ENCODE peak calls at places on chromosomes 2 and 18, in nine cellular contexts. S is AG09309, K is tibial nerve, I is cardiac fibroblast, X is AG04450, N is astrocyte, Q is spleen, Z is fibroblast of the aortic adventitia, Y is coronary artery. H is an unnamed sample.

GRCh38 chr2:101697794-101698418 is 399 bp downstream of the MAP4K4 start:
- DNase-seq in Z (no peak), S (no peak), K (no peak), Q (peak), Y (no peak), N (no peak), I (no peak), X (no peak), H (no peak)

GRCh38 chr2:102268529-102269524 is 42.5 kb upstream of the IL1RL1 start:
- DNase-seq in Y (no peak), N (peak), X (peak), K (no peak), I (peak), S (peak), Q (no peak), Z (peak), H (no peak)

GRCh38 chr18:45295388-45295787 is 319.9 kb upstream of the SLC14A2 start:
- DNase-seq in Q (no peak), Y (no peak), N (no peak), I (no peak), K (no peak), X (no peak), S (no peak), Z (no peak), H (no peak)

GRCh38 chr18:61612517-61612916 is 279.3 kb downstream of the CDH20 start:
- DNase-seq in I (no peak), K (no peak), X (no peak), Z (no peak), Q (no peak), N (no peak), S (no peak), Y (no peak), H (no peak)

GRCh38 chr2:218645126-218645525 is 14.3 kb downstream of the ZNF142 start:
- DNase-seq in N (peak), Z (peak), X (no peak), Y (no peak), S (no peak), Q (no peak), K (no peak), I (peak), H (no peak)

GRCh38 chr2:237488901-237489860 is 2.1 kb downstream of the MLPH start:
- DNase-seq in I (peak), Q (peak), S (no peak), X (no peak), Y (peak), K (no peak), N (peak), Z (peak), H (no peak)

GRCh38 chr2:225270861-225271260 is 128.6 kb upstream of the NYAP2 start:
- DNase-seq in I (peak), K (no peak), Y (no peak), N (peak), Z (peak), Q (no peak), S (no peak), X (no peak), H (peak)

GRCh38 chr2:55092439-55092838 is 42.2 kb upstream of the RTN4 start:
- DNase-seq in I (no peak), X (no peak), S (no peak), N (no peak), Z (no peak), K (no peak), Y (no peak), Q (no peak), H (no peak)

GRCh38 chr2:196239622-196240587 is 68.5 kb upstream of the STK17B start:
- DNase-seq in K (no peak), Q (peak), X (no peak), N (peak), I (peak), Y (no peak), Z (peak), S (no peak), H (no peak)

GRCh38 chr2:237073552-237073951 is 12.1 kb upstream of the COPS8 start:
- DNase-seq in I (peak), Z (peak), N (peak), X (peak), Q (no peak), K (no peak), Y (no peak), S (no peak), H (no peak)

GRCh38 chr18:76274470-76275289 is 220.4 kb downstream of the ZNF516 start:
- DNase-seq in Y (no peak), K (no peak), X (no peak), Q (no peak), Z (no peak), S (no peak), I (no peak), N (no peak), H (no peak)

GRCh38 chr18:59957957-59958356 is 58.2 kb downstream of the PMAIP1 start:
- DNase-seq in I (peak), S (no peak), Z (peak), X (peak), N (peak), K (no peak), Q (no peak), Y (no peak), H (peak)

GRCh38 chr2:157150747-157151146 is 106.8 kb upstream of the GALNT5 start:
- DNase-seq in I (peak), K (no peak), X (no peak), Z (peak), Q (no peak), Y (no peak), S (no peak), N (peak), H (no peak)

GRCh38 chr18:36366994-36367839 is 69.7 kb downstream of the FHOD3 start:
- DNase-seq in S (no peak), X (no peak), N (no peak), Z (no peak), Y (peak), K (no peak), I (peak), Q (no peak), H (no peak)

GRCh38 chr18:23932385-23933067 is 82.0 kb upstream of the TTC39C start:
- DNase-seq in X (no peak), S (peak), I (no peak), Y (no peak), Z (peak), N (no peak), Q (no peak), K (no peak), H (no peak)

GRCh38 chr2:12715878-12716249 is 872 bp upstream of the TRIB2 start:
- DNase-seq in S (no peak), X (peak), Q (peak), N (peak), K (peak), Y (peak), Z (peak), I (peak), H (no peak)

GRCh38 chr18:74196220-74197119 is 48.1 kb downstream of the TIMM21 start:
- DNase-seq in Q (no peak), N (peak), Z (peak), S (no peak), K (no peak), Y (no peak), I (peak), X (peak), H (peak)

GRCh38 chr18:61676763-61677434 is 215.9 kb downstream of the RNF152 start:
- DNase-seq in X (peak), N (peak), S (no peak), Y (no peak), I (no peak), Q (no peak), K (no peak), Z (peak), H (no peak)

GRCh38 chr2:63649829-63650228 is 61.1 kb downstream of the MDH1 start:
- DNase-seq in N (no peak), X (no peak), I (no peak), Y (no peak), Z (no peak), S (no peak), Q (no peak), K (no peak), H (no peak)

GRCh38 chr2:26068602-26069298 is 34.9 kb downstream of the RAB10 start:
- DNase-seq in K (no peak), N (peak), I (peak), S (peak), Q (no peak), Y (no peak), Z (peak), X (peak), H (peak)

GRCh38 chr18:37565985-37566478 is 434 bp upstream of the CELF4 start:
- DNase-seq in N (no peak), K (no peak), I (peak), Y (no peak), X (no peak), Q (peak), Z (peak), S (no peak), H (no peak)

DNA sequence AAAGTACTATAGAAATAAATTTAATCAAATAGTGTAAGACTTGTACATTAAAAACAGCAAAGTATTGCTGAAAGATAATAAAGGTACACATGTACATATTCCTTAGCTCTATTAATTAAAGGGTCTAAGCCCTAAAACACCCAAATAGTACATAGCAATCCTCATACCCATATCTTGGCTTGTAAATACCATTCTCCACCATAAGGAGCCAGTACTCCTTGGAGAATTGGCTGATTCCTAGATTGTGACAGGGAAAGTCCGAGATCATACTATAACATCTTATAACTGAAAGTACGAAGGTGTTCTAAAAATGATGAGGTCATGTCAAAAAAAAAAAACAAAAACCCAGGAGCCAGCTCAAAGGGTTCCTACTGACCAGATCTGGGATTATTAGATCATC is 614.6 kb downstream of the SUCLG1 start:
- DNase-seq in N (no peak), Y (no peak), Z (no peak), K (no peak), X (no peak), Q (no peak), S (no peak), I (no peak), H (no peak)
- TF ChIP-seq CTCF in N (no peak), Y (no peak), Z (no peak), K (no peak), X (no peak), Q (no peak), S (no peak), I (no peak), H (no peak)

GRCh38 chr2:21043744-21044532 is at the start of gene APOB:
- DNase-seq in K (no peak), Y (peak), N (no peak), X (no peak), Q (peak), I (no peak), Z (no peak), S (no peak), H (no peak)
- H3K4me3 ChIP-seq in K (peak), Y (peak), N (no peak), X (no peak), Q (no peak), I (no peak), Z (no peak), S (no peak), H (no peak)

DNA sequence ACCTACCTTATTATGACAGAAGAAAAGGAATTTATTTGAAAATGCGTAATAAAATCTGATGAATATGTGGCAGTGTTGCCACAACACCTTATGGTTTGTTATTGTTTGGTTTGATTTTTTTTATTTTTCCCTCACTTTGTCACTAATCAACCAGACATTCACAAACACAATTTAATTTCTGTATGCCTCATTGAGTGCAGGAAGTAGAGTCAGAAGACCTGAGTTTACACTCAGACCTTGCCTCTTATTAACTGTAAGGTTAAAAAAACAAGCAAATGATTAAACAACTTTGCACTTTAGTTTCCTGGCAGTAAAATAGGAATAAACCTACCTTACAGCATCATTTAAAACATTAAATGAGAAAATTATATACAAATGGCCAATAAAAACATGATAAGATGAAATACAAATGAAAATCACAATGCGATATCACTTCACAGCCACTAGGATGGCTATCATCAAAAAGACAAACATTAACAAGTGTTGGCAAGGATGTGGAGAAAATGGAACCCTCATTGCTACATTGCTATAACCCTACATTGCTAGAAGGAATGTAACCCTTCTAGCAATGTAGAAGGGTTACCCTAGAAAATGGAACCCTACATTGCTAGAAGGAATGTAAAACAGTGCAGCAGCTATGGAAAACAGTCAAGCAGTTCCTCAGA is 3.3 kb downstream of the SESTD1 start:
- DNase-seq in S (no peak), Q (no peak), K (no peak), I (no peak), N (no peak), Y (no peak), Z (no peak), X (no peak), H (no peak)
- TF ChIP-seq CTCF in S (no peak), Q (no peak), K (no peak), I (peak), N (no peak), Y (no peak), Z (peak), X (no peak), H (no peak)

GRCh38 chr2:31136000-31136399 is 2.2 kb downstream of the GALNT14 start:
- DNase-seq in Y (no peak), X (no peak), Z (no peak), Q (no peak), K (no peak), S (no peak), I (no peak), N (no peak), H (no peak)
- H3K4me3 ChIP-seq in Y (no peak), X (no peak), Z (no peak), Q (no peak), K (no peak), S (no peak), I (no peak), N (no peak), H (peak)

DNA sequence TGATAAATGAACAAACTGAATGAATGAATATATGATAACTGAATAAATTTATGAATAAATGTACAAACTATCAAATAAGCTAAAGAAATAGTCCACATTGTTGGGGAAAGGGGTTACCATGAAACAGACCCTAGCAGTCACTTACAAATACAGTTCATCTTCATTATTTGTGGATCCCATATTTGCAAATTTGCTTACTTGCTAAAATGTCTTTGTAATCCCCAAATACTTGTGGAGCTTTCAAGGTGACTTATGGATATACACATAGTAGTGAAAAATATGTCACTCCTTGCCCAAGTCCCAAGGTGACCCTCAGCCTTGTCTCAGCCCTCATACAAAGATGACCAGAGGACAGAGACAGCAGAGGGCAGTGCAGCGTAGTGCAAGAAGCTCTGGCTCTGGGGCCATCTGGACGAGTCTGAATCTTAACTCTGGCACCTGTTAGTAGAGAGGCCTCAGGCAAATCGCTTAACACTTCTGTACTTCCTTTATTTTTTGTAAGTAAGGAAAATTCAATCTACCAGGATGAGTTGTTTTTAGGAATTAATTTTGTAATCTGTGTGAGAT is 3.1 kb downstream of the PAIP2B start:
- DNase-seq in Y (no peak), N (peak), Q (no peak), S (no peak), Z (peak), K (peak), X (no peak), I (peak), H (peak)
- TF ChIP-seq CTCF in Y (no peak), N (peak), Q (peak), S (peak), Z (peak), K (peak), X (peak), I (peak), H (peak)

DNA sequence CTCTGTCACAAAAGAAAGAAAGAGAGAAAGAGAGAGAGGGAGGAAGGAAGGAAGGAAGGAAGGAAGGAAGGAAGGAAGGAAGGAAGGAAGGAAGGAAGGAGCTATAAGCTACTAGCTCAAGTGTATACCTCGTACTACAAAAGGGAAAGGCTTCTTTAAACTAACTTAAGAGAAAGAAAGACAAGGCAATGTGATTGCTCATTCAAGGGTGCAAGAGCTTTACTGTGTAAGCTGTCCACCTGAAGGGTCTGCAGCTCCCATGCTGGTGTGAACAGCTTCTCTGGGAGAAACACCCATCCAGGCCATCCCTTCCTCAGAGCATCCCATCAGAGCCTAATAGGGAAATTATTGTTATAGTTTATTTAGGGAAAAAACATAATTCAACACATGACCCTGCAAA is 286.1 kb upstream of the ID2 start:
- DNase-seq in Z (no peak), X (no peak), S (no peak), I (no peak), Y (no peak), K (no peak), Q (no peak), N (no peak), H (no peak)
- H3K4me3 ChIP-seq in Z (no peak), X (no peak), S (no peak), I (no peak), Y (no peak), K (no peak), Q (no peak), N (no peak), H (no peak)